ENCODE peak calls at places on chromosome 1, in nine cellular contexts. One of them, this sample, is unnamed.

GRCh38 chr1:248229360-248229908 is 1.8 kb upstream of the OR2M4 start:
- DNase-seq in NCI-H1092 treated with DMSO at 0.1 percent for 48 hours: no peak
- DNase-seq in DMS153: no peak
- DNase-seq in T-helper 2 cell treated with Interferon-gamma antibody and Interleukin-4, amounts not matched to agents 5 μg/mL and 100 μg/mL, for 36 hours: no peak
- DNase-seq in stimulated activated CD8-positive, alpha-beta memory T cell treated with anti-CD3 and anti-CD28 coated beads, Interleukin-4, amount 100 ng/mL, for 1 hour: no peak
- DNase-seq in pancreas: no peak
- DNase-seq in caudate nucleus: no peak
- DNase-seq in NCI-H1436: no peak
- DNase-seq in cerebellum: no peak
- DNase-seq in this sample: no peak

GRCh38 chr1:230240446-230241076 is 173.5 kb downstream of the GALNT2 start:
- DNase-seq in caudate nucleus: no peak
- DNase-seq in NCI-H1436: no peak
- DNase-seq in DMS153: no peak
- DNase-seq in T-helper 2 cell treated with Interferon-gamma antibody and Interleukin-4, amounts not matched to agents 5 μg/mL and 100 μg/mL, for 36 hours: no peak
- DNase-seq in cerebellum: no peak
- DNase-seq in pancreas: no peak
- DNase-seq in stimulated activated CD8-positive, alpha-beta memory T cell treated with anti-CD3 and anti-CD28 coated beads, Interleukin-4, amount 100 ng/mL, for 1 hour: no peak
- DNase-seq in NCI-H1092 treated with DMSO at 0.1 percent for 48 hours: no peak
- DNase-seq in this sample: no peak

GRCh38 chr1:192879416-192879815 is 70.6 kb downstream of the RGS2 start:
- DNase-seq in caudate nucleus: no peak
- DNase-seq in T-helper 2 cell treated with Interferon-gamma antibody and Interleukin-4, amounts not matched to agents 5 μg/mL and 100 μg/mL, for 36 hours: no peak
- DNase-seq in NCI-H1436: no peak
- DNase-seq in NCI-H1092 treated with DMSO at 0.1 percent for 48 hours: no peak
- DNase-seq in pancreas: no peak
- DNase-seq in stimulated activated CD8-positive, alpha-beta memory T cell treated with anti-CD3 and anti-CD28 coated beads, Interleukin-4, amount 100 ng/mL, for 1 hour: no peak
- DNase-seq in cerebellum: no peak
- DNase-seq in DMS153: no peak
- DNase-seq in this sample: no peak

GRCh38 chr1:45327644-45328515 is 1.2 kb downstream of the HPDL start:
- DNase-seq in T-helper 2 cell treated with Interferon-gamma antibody and Interleukin-4, amounts not matched to agents 5 μg/mL and 100 μg/mL, for 36 hours: no peak
- DNase-seq in caudate nucleus: no peak
- DNase-seq in stimulated activated CD8-positive, alpha-beta memory T cell treated with anti-CD3 and anti-CD28 coated beads, Interleukin-4, amount 100 ng/mL, for 1 hour: no peak
- DNase-seq in NCI-H1092 treated with DMSO at 0.1 percent for 48 hours: peak
- DNase-seq in DMS153: no peak
- DNase-seq in cerebellum: no peak
- DNase-seq in NCI-H1436: no peak
- DNase-seq in pancreas: no peak
- DNase-seq in this sample: no peak

GRCh38 chr1:213244664-213245091 is 193.6 kb downstream of the RPS6KC1 start:
- DNase-seq in pancreas: no peak
- DNase-seq in cerebellum: peak
- DNase-seq in NCI-H1092 treated with DMSO at 0.1 percent for 48 hours: peak
- DNase-seq in NCI-H1436: peak
- DNase-seq in T-helper 2 cell treated with Interferon-gamma antibody and Interleukin-4, amounts not matched to agents 5 μg/mL and 100 μg/mL, for 36 hours: no peak
- DNase-seq in stimulated activated CD8-positive, alpha-beta memory T cell treated with anti-CD3 and anti-CD28 coated beads, Interleukin-4, amount 100 ng/mL, for 1 hour: no peak
- DNase-seq in caudate nucleus: no peak
- DNase-seq in DMS153: peak
- DNase-seq in this sample: peak

GRCh38 chr1:238281418-238281817 is 390.7 kb upstream of the ZP4 start:
- DNase-seq in caudate nucleus: no peak
- DNase-seq in stimulated activated CD8-positive, alpha-beta memory T cell treated with anti-CD3 and anti-CD28 coated beads, Interleukin-4, amount 100 ng/mL, for 1 hour: no peak
- DNase-seq in T-helper 2 cell treated with Interferon-gamma antibody and Interleukin-4, amounts not matched to agents 5 μg/mL and 100 μg/mL, for 36 hours: no peak
- DNase-seq in NCI-H1436: no peak
- DNase-seq in cerebellum: no peak
- DNase-seq in pancreas: no peak
- DNase-seq in NCI-H1092 treated with DMSO at 0.1 percent for 48 hours: no peak
- DNase-seq in DMS153: no peak
- DNase-seq in this sample: no peak

GRCh38 chr1:198771562-198772153 is 132.8 kb downstream of the PTPRC start:
- DNase-seq in NCI-H1092 treated with DMSO at 0.1 percent for 48 hours: peak
- DNase-seq in pancreas: no peak
- DNase-seq in DMS153: no peak
- DNase-seq in caudate nucleus: no peak
- DNase-seq in stimulated activated CD8-positive, alpha-beta memory T cell treated with anti-CD3 and anti-CD28 coated beads, Interleukin-4, amount 100 ng/mL, for 1 hour: no peak
- DNase-seq in cerebellum: peak
- DNase-seq in T-helper 2 cell treated with Interferon-gamma antibody and Interleukin-4, amounts not matched to agents 5 μg/mL and 100 μg/mL, for 36 hours: no peak
- DNase-seq in NCI-H1436: peak
- DNase-seq in this sample: no peak

GRCh38 chr1:100499412-100499811 is 38.5 kb upstream of the GPR88 start:
- DNase-seq in cerebellum: no peak
- DNase-seq in stimulated activated CD8-positive, alpha-beta memory T cell treated with anti-CD3 and anti-CD28 coated beads, Interleukin-4, amount 100 ng/mL, for 1 hour: no peak
- DNase-seq in DMS153: no peak
- DNase-seq in T-helper 2 cell treated with Interferon-gamma antibody and Interleukin-4, amounts not matched to agents 5 μg/mL and 100 μg/mL, for 36 hours: no peak
- DNase-seq in caudate nucleus: no peak
- DNase-seq in NCI-H1436: no peak
- DNase-seq in NCI-H1092 treated with DMSO at 0.1 percent for 48 hours: no peak
- DNase-seq in pancreas: no peak
- DNase-seq in this sample: no peak

GRCh38 chr1:81670286-81670685 is 130.4 kb upstream of the ADGRL2 start:
- DNase-seq in NCI-H1092 treated with DMSO at 0.1 percent for 48 hours: peak
- DNase-seq in DMS153: peak
- DNase-seq in caudate nucleus: no peak
- DNase-seq in cerebellum: no peak
- DNase-seq in pancreas: peak
- DNase-seq in T-helper 2 cell treated with Interferon-gamma antibody and Interleukin-4, amounts not matched to agents 5 μg/mL and 100 μg/mL, for 36 hours: no peak
- DNase-seq in stimulated activated CD8-positive, alpha-beta memory T cell treated with anti-CD3 and anti-CD28 coated beads, Interleukin-4, amount 100 ng/mL, for 1 hour: no peak
- DNase-seq in NCI-H1436: peak
- DNase-seq in this sample: peak